ENCODE peak calls at places on chromosome 12, in four cellular contexts. L is AML-193, F is fibroblast of pulmonary artery, C is HuH-7.5. T is an unnamed sample.

GRCh38 chr12:89476232-89476631 is 48.4 kb downstream of the GALNT4 start:
- DNase-seq in F (no peak), L (no peak), C (no peak), T (no peak)

GRCh38 chr12:132065609-132066344 is 78.3 kb downstream of the DDX51 start:
- DNase-seq in C (no peak), L (no peak), F (no peak), T (no peak)

GRCh38 chr12:51906452-51907082 is 737 bp upstream of the ACVRL1 start:
- DNase-seq in F (no peak), C (no peak), L (no peak), T (no peak)

GRCh38 chr12:38508246-38508645 is 191.7 kb downstream of the ALG10B start:
- DNase-seq in F (no peak), C (no peak), L (no peak), T (no peak)

GRCh38 chr12:20588057-20588456 is 107.1 kb upstream of the SLCO1C1 start:
- DNase-seq in F (no peak), L (no peak), C (no peak), T (no peak)

GRCh38 chr12:53543539-53543938 is 36.3 kb upstream of the NPFF start:
- DNase-seq in F (peak), C (peak), L (peak), T (peak)

GRCh38 chr12:80320121-80320678 is 123.8 kb upstream of the PTPRQ start:
- DNase-seq in L (no peak), C (no peak), F (no peak), T (no peak)

GRCh38 chr12:93361159-93361919 is 16.4 kb upstream of the NUDT4 start:
- DNase-seq in C (no peak), F (peak), L (no peak), T (no peak)

GRCh38 chr12:12807970-12808702 is 5.0 kb upstream of the DDX47 start:
- DNase-seq in L (no peak), C (no peak), F (peak), T (peak)

GRCh38 chr12:41468756-41469155 is 280.6 kb downstream of the PDZRN4 start:
- DNase-seq in L (no peak), C (no peak), F (no peak), T (no peak)

GRCh38 chr12:52867636-52868035 is 18.8 kb upstream of the KRT78 start:
- DNase-seq in F (no peak), L (peak), C (no peak), T (no peak)

GRCh38 chr12:113006641-113007040 is 28.3 kb downstream of the OAS2 start:
- DNase-seq in L (no peak), F (no peak), C (no peak), T (no peak)

GRCh38 chr12:7099290-7099996 is 7.2 kb upstream of the C1R start:
- DNase-seq in F (no peak), C (no peak), L (no peak), T (peak)

GRCh38 chr12:115294443-115295133 is 610.6 kb upstream of the TBX3 start:
- DNase-seq in L (no peak), C (no peak), F (peak), T (no peak)

GRCh38 chr12:29537292-29537691 is 39.8 kb upstream of the OVCH1 start:
- DNase-seq in F (peak), L (no peak), C (no peak), T (no peak)

GRCh38 chr12:4353785-4354208 is 25.7 kb downstream of the FGF23 start:
- DNase-seq in F (peak), L (peak), C (no peak), T (peak)

GRCh38 chr12:8038659-8039114 is 6.2 kb downstream of the FOXJ2 start:
- DNase-seq in L (no peak), F (peak), C (peak), T (peak)

GRCh38 chr12:113422030-113422900 is at the start of gene SDSL:
- DNase-seq in L (peak), C (peak), F (peak), T (peak)

GRCh38 chr12:1474567-1475153 is 119.7 kb downstream of the FBXL14 start:
- DNase-seq in F (peak), L (no peak), C (no peak), T (no peak)

GRCh38 chr12:49200882-49201594 is 12.2 kb upstream of the TUBA1A start:
- DNase-seq in C (no peak), F (peak), L (peak), T (peak)

GRCh38 chr12:70660620-70661219 is 23.5 kb upstream of the PTPRB start:
- DNase-seq in C (no peak), L (no peak), F (peak), T (no peak)

GRCh38 chr12:110104188-110104969 is 19.8 kb upstream of the IFT81 start:
- DNase-seq in L (no peak), F (peak), C (no peak), T (no peak)

T was measured in NB4.